ENCODE peak calls at places on chromosomes 12 and 14, in four cellular contexts. One of them, this sample, is unnamed.

GRCh38 chr12:115341442-115341841 is 657.5 kb upstream of the TBX3 start:
- DNase-seq in heart left ventricle: peak
- DNase-seq in upper lobe of left lung: peak
- DNase-seq in RWPE1: peak
- DNase-seq in this sample: no peak

GRCh38 chr14:92759300-92759678 is 10.9 kb upstream of the LGMN start:
- DNase-seq in upper lobe of left lung: peak
- DNase-seq in RWPE1: peak
- DNase-seq in heart left ventricle: no peak
- DNase-seq in this sample: peak

GRCh38 chr14:31411218-31411727 is 9.1 kb downstream of the HEATR5A start:
- DNase-seq in upper lobe of left lung: no peak
- DNase-seq in RWPE1: no peak
- DNase-seq in heart left ventricle: no peak
- DNase-seq in this sample: no peak

GRCh38 chr12:53777936-53778644 is 26.3 kb upstream of the CISTR start:
- DNase-seq in heart left ventricle: no peak
- DNase-seq in upper lobe of left lung: no peak
- DNase-seq in RWPE1: no peak
- DNase-seq in this sample: no peak

GRCh38 chr14:59356783-59357182 is 108.4 kb downstream of the GPR135 start:
- DNase-seq in RWPE1: no peak
- DNase-seq in upper lobe of left lung: no peak
- DNase-seq in heart left ventricle: no peak
- DNase-seq in this sample: no peak

GRCh38 chr12:100793182-100793581 is 1.4 kb upstream of the ANO4 start:
- DNase-seq in upper lobe of left lung: no peak
- DNase-seq in heart left ventricle: no peak
- DNase-seq in RWPE1: peak
- DNase-seq in this sample: no peak

GRCh38 chr14:89207925-89208328 is 209.1 kb downstream of the FOXN3 start:
- DNase-seq in RWPE1: no peak
- DNase-seq in upper lobe of left lung: no peak
- DNase-seq in heart left ventricle: no peak
- DNase-seq in this sample: no peak

GRCh38 chr12:51028126-51028810 is 2.1 kb upstream of the SLC11A2 start:
- DNase-seq in upper lobe of left lung: peak
- DNase-seq in RWPE1: no peak
- DNase-seq in heart left ventricle: no peak
- DNase-seq in this sample: no peak

GRCh38 chr12:114995891-114996290 is 311.9 kb upstream of the TBX3 start:
- DNase-seq in heart left ventricle: no peak
- DNase-seq in RWPE1: no peak
- DNase-seq in upper lobe of left lung: no peak
- DNase-seq in this sample: no peak

GRCh38 chr12:67957383-67957782 is 31.9 kb upstream of the IFNG-AS1 start:
- DNase-seq in upper lobe of left lung: no peak
- DNase-seq in heart left ventricle: no peak
- DNase-seq in RWPE1: no peak
- DNase-seq in this sample: no peak

GRCh38 chr12:65968889-65969509 is 144.7 kb downstream of the HMGA2 start:
- DNase-seq in heart left ventricle: no peak
- DNase-seq in RWPE1: no peak
- DNase-seq in upper lobe of left lung: no peak
- DNase-seq in this sample: no peak

GRCh38 chr12:6534914-6535696 is 788 bp downstream of the GAPDH start:
- DNase-seq in upper lobe of left lung: peak
- DNase-seq in RWPE1: peak
- DNase-seq in heart left ventricle: peak
- DNase-seq in this sample: peak

GRCh38 chr14:61700104-61700886 is 5.0 kb downstream of the HIF1A start:
- DNase-seq in heart left ventricle: no peak
- DNase-seq in upper lobe of left lung: no peak
- DNase-seq in RWPE1: no peak
- DNase-seq in this sample: no peak

GRCh38 chr12:100163416-100164152 is 20.9 kb upstream of the BLTP3B start:
- DNase-seq in upper lobe of left lung: peak
- DNase-seq in RWPE1: peak
- DNase-seq in heart left ventricle: peak
- DNase-seq in this sample: peak

GRCh38 chr12:10395390-10395998 is 5.7 kb upstream of the KLRK1 start:
- DNase-seq in heart left ventricle: no peak
- DNase-seq in RWPE1: peak
- DNase-seq in upper lobe of left lung: no peak
- DNase-seq in this sample: no peak

GRCh38 chr12:46627686-46628085 is 198.1 kb downstream of the SLC38A4 start:
- DNase-seq in RWPE1: no peak
- DNase-seq in upper lobe of left lung: no peak
- DNase-seq in heart left ventricle: no peak
- DNase-seq in this sample: no peak

GRCh38 chr14:79638647-79639266 is 572.5 kb downstream of the DIO2 start:
- DNase-seq in heart left ventricle: no peak
- DNase-seq in upper lobe of left lung: no peak
- DNase-seq in RWPE1: no peak
- DNase-seq in this sample: no peak

GRCh38 chr14:55801121-55801520 is 221.1 kb downstream of the KTN1 start:
- DNase-seq in RWPE1: no peak
- DNase-seq in upper lobe of left lung: no peak
- DNase-seq in heart left ventricle: no peak
- DNase-seq in this sample: no peak

GRCh38 chr12:92417343-92417742 is 271.7 kb upstream of the BTG1 start:
- DNase-seq in upper lobe of left lung: no peak
- DNase-seq in RWPE1: no peak
- DNase-seq in heart left ventricle: no peak
- DNase-seq in this sample: no peak
- TF ChIP-seq CTCF in upper lobe of left lung: no peak
- TF ChIP-seq CTCF in RWPE1: no peak
- TF ChIP-seq CTCF in heart left ventricle: no peak
- TF ChIP-seq CTCF in this sample: no peak

GRCh38 chr12:93766802-93767523 is 89.8 kb downstream of the CRADD start:
- DNase-seq in upper lobe of left lung: peak
- DNase-seq in RWPE1: peak
- DNase-seq in heart left ventricle: no peak
- DNase-seq in this sample: no peak
- TF ChIP-seq CTCF in upper lobe of left lung: peak
- TF ChIP-seq CTCF in RWPE1: peak
- TF ChIP-seq CTCF in heart left ventricle: peak
- TF ChIP-seq CTCF in this sample: no peak

DNA sequence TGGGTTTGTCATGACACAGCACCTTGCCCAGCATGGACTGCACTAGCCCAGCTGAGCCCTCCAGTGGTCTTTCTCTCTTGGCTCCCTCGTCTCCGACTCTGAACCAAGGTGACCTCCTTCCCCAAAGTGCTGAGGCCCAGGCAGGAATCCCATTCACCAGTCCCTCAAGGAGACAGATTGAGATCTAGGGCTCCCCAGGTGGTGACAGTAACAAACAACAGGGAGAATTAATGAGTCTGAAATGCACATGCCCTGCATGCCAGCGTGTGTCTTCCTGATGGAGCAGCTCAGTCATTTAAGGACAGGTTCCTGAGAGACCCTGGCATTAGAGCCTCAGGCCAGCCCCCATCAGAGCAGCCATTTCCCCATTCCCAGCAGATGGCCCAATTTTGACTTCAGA is 51.4 kb upstream of the OAS1 start:
- DNase-seq in RWPE1: peak
- DNase-seq in upper lobe of left lung: no peak
- DNase-seq in heart left ventricle: no peak
- DNase-seq in this sample: no peak
- TF ChIP-seq CTCF in RWPE1: no peak
- TF ChIP-seq CTCF in upper lobe of left lung: no peak
- TF ChIP-seq CTCF in heart left ventricle: no peak
- TF ChIP-seq CTCF in this sample: no peak

GRCh38 chr12:47838286-47838931 is 18.7 kb upstream of the HDAC7 start:
- DNase-seq in upper lobe of left lung: no peak
- DNase-seq in RWPE1: no peak
- DNase-seq in heart left ventricle: no peak
- DNase-seq in this sample: peak
- TF ChIP-seq CTCF in upper lobe of left lung: no peak
- TF ChIP-seq CTCF in RWPE1: peak
- TF ChIP-seq CTCF in heart left ventricle: peak
- TF ChIP-seq CTCF in this sample: peak

GRCh38 chr14:69891422-69891821 is 12.2 kb downstream of the SMOC1 start:
- DNase-seq in RWPE1: no peak
- DNase-seq in upper lobe of left lung: no peak
- DNase-seq in heart left ventricle: no peak
- DNase-seq in this sample: no peak

GRCh38 chr14:69886843-69887242 is 7.6 kb downstream of the SMOC1 start:
- DNase-seq in RWPE1: no peak
- DNase-seq in heart left ventricle: no peak
- DNase-seq in upper lobe of left lung: no peak
- DNase-seq in this sample: no peak

GRCh38 chr14:69882086-69882864 is 3.1 kb downstream of the SMOC1 start:
- DNase-seq in RWPE1: no peak
- DNase-seq in upper lobe of left lung: no peak
- DNase-seq in heart left ventricle: no peak
- DNase-seq in this sample: no peak

GRCh38 chr14:69882915-69883314 is 3.7 kb downstream of the SMOC1 start:
- DNase-seq in upper lobe of left lung: no peak
- DNase-seq in heart left ventricle: no peak
- DNase-seq in RWPE1: no peak
- DNase-seq in this sample: no peak

DNA sequence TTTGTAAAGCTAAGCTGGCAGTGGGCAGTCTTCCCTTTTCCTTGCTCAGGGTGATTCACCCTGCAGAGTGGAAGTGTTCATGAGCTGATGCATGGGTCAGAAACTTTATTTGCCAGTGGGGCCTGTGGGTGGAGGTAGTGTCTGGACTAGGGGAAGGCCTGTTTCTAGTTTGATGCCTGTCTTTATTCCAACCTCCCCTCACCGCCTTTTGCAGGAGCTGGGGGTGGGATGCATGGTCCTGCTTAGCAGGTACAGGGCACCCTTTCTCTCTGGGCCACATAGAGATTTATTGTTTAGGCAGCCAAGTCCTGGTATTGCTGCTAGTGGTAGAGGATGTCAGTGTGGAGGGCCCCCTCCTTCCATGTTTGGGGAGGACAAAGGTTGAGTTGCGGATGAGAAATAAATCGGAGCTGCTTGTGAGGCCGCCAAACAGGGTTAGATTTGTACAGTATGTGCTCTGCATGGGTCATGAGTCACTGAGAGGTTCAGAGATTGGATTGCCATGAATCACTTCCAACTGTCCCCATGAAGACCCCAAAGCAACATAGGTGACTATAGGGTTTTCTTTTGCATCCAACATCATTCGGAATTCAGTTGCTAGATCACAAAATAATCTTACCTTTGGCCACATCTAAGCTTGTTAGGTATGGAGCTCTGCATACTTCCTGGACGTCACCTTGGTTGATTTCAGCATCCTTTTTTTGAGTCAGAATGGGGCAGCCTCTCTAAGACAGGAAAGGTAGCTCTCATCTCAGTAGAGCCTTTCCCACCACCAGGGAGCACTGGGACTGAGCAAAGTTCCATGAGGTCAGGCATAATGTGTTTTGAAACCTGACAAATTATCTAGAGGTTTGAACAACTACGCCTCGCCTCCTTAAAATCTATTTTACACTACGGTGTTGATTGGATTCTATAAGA is 8.8 kb downstream of the SMOC1 start:
- DNase-seq in upper lobe of left lung: no peak
- DNase-seq in RWPE1: no peak
- DNase-seq in heart left ventricle: no peak
- DNase-seq in this sample: no peak
- TF ChIP-seq CTCF in upper lobe of left lung: no peak
- TF ChIP-seq CTCF in RWPE1: no peak
- TF ChIP-seq CTCF in heart left ventricle: no peak
- TF ChIP-seq CTCF in this sample: no peak

DNA sequence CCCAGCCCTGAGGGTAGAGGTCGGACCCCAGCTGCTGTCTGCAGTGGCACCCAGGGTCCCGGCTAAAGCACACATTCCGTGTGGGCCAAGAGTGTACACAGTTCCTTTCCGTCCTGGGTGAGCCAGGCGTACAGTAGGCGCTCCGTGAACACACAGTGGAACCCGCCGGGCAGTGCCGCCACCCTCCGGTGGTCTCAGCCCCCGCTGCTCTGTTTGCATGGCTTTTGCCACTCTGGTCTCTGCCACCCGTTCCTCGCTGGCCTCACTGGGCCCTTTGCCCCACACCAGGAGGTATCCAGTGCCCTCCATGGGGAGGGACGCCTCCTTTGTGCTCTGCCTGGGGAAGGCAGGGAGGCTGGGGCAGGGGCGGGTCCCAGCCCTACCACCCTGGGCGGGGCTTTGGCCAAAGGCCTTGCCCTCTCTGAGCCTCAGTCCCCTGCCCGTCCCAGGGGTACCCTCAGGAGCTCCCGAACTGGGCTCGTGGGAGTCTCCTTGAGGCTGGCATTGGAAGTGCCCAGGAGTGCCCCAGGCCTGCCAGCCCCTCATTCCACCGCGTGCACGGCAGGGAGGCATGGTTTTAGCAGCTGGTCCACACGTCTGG is 13.0 kb downstream of the TRMT61A start:
- DNase-seq in RWPE1: no peak
- DNase-seq in heart left ventricle: no peak
- DNase-seq in upper lobe of left lung: peak
- DNase-seq in this sample: no peak
- TF ChIP-seq CTCF in RWPE1: no peak
- TF ChIP-seq CTCF in heart left ventricle: no peak
- TF ChIP-seq CTCF in upper lobe of left lung: no peak
- TF ChIP-seq CTCF in this sample: no peak